ENCODE peak calls at places on chromosomes 13 and 19, in ten cellular contexts. One of them, this sample, is unnamed.

GRCh38 chr19:43538922-43539321 is 5.9 kb downstream of the ZNF575 start:
- DNase-seq in astrocyte of the spinal cord: no peak
- DNase-seq in mucosa of gallbladder: no peak
- DNase-seq in ACHN: no peak
- DNase-seq in keratinocyte: no peak
- DNase-seq in psoas muscle: no peak
- DNase-seq in left lung: no peak
- DNase-seq in GM23248: no peak
- DNase-seq in WTC11: no peak
- DNase-seq in stimulated activated CD8-positive, alpha-beta memory T cell treated with anti-CD3 and anti-CD28 coated beads, Interleukin-4, amount 100 ng/mL, for 24 hours: no peak
- DNase-seq in this sample: no peak

GRCh38 chr13:107767119-107767518 is 448.2 kb downstream of the LIG4 start:
- DNase-seq in astrocyte of the spinal cord: no peak
- DNase-seq in keratinocyte: no peak
- DNase-seq in mucosa of gallbladder: no peak
- DNase-seq in stimulated activated CD8-positive, alpha-beta memory T cell treated with anti-CD3 and anti-CD28 coated beads, Interleukin-4, amount 100 ng/mL, for 24 hours: no peak
- DNase-seq in GM23248: peak
- DNase-seq in WTC11: no peak
- DNase-seq in ACHN: peak
- DNase-seq in psoas muscle: no peak
- DNase-seq in left lung: no peak
- DNase-seq in this sample: no peak

GRCh38 chr13:98892821-98893220 is 85.0 kb downstream of the DOCK9 start:
- DNase-seq in GM23248: no peak
- DNase-seq in WTC11: no peak
- DNase-seq in mucosa of gallbladder: no peak
- DNase-seq in left lung: no peak
- DNase-seq in ACHN: no peak
- DNase-seq in stimulated activated CD8-positive, alpha-beta memory T cell treated with anti-CD3 and anti-CD28 coated beads, Interleukin-4, amount 100 ng/mL, for 24 hours: no peak
- DNase-seq in astrocyte of the spinal cord: no peak
- DNase-seq in psoas muscle: no peak
- DNase-seq in keratinocyte: no peak
- DNase-seq in this sample: peak

GRCh38 chr13:88648598-88649373 is 977.6 kb downstream of the SLITRK5 start:
- DNase-seq in keratinocyte: no peak
- DNase-seq in ACHN: no peak
- DNase-seq in mucosa of gallbladder: no peak
- DNase-seq in stimulated activated CD8-positive, alpha-beta memory T cell treated with anti-CD3 and anti-CD28 coated beads, Interleukin-4, amount 100 ng/mL, for 24 hours: no peak
- DNase-seq in left lung: no peak
- DNase-seq in psoas muscle: no peak
- DNase-seq in GM23248: no peak
- DNase-seq in astrocyte of the spinal cord: no peak
- DNase-seq in WTC11: no peak
- DNase-seq in this sample: peak

GRCh38 chr19:19575411-19575810 is 37.3 kb downstream of the CILP2 start:
- DNase-seq in stimulated activated CD8-positive, alpha-beta memory T cell treated with anti-CD3 and anti-CD28 coated beads, Interleukin-4, amount 100 ng/mL, for 24 hours: no peak
- DNase-seq in keratinocyte: no peak
- DNase-seq in GM23248: no peak
- DNase-seq in ACHN: no peak
- DNase-seq in psoas muscle: no peak
- DNase-seq in mucosa of gallbladder: no peak
- DNase-seq in WTC11: no peak
- DNase-seq in astrocyte of the spinal cord: no peak
- DNase-seq in left lung: no peak
- DNase-seq in this sample: no peak

GRCh38 chr19:40467007-40467565 is 285 bp downstream of the SPTBN4 start:
- DNase-seq in astrocyte of the spinal cord: no peak
- DNase-seq in keratinocyte: no peak
- DNase-seq in GM23248: peak
- DNase-seq in left lung: no peak
- DNase-seq in stimulated activated CD8-positive, alpha-beta memory T cell treated with anti-CD3 and anti-CD28 coated beads, Interleukin-4, amount 100 ng/mL, for 24 hours: no peak
- DNase-seq in mucosa of gallbladder: no peak
- DNase-seq in ACHN: no peak
- DNase-seq in psoas muscle: peak
- DNase-seq in WTC11: peak
- DNase-seq in this sample: no peak

GRCh38 chr19:49506575-49507105 is 5.8 kb upstream of the FCGRT start:
- DNase-seq in psoas muscle: peak
- DNase-seq in left lung: no peak
- DNase-seq in WTC11: peak
- DNase-seq in stimulated activated CD8-positive, alpha-beta memory T cell treated with anti-CD3 and anti-CD28 coated beads, Interleukin-4, amount 100 ng/mL, for 24 hours: peak
- DNase-seq in mucosa of gallbladder: no peak
- DNase-seq in ACHN: peak
- DNase-seq in keratinocyte: no peak
- DNase-seq in astrocyte of the spinal cord: no peak
- DNase-seq in GM23248: peak
- DNase-seq in this sample: peak

GRCh38 chr13:100138859-100139491 is 50.1 kb downstream of the PCCA start:
- DNase-seq in WTC11: no peak
- DNase-seq in mucosa of gallbladder: no peak
- DNase-seq in astrocyte of the spinal cord: no peak
- DNase-seq in left lung: no peak
- DNase-seq in keratinocyte: no peak
- DNase-seq in stimulated activated CD8-positive, alpha-beta memory T cell treated with anti-CD3 and anti-CD28 coated beads, Interleukin-4, amount 100 ng/mL, for 24 hours: no peak
- DNase-seq in ACHN: no peak
- DNase-seq in psoas muscle: no peak
- DNase-seq in GM23248: peak
- DNase-seq in this sample: no peak

GRCh38 chr13:20709782-20710181 is 6.3 kb downstream of the IL17D start:
- DNase-seq in GM23248: peak
- DNase-seq in psoas muscle: no peak
- DNase-seq in stimulated activated CD8-positive, alpha-beta memory T cell treated with anti-CD3 and anti-CD28 coated beads, Interleukin-4, amount 100 ng/mL, for 24 hours: no peak
- DNase-seq in keratinocyte: no peak
- DNase-seq in WTC11: no peak
- DNase-seq in astrocyte of the spinal cord: no peak
- DNase-seq in ACHN: no peak
- DNase-seq in left lung: no peak
- DNase-seq in mucosa of gallbladder: no peak
- DNase-seq in this sample: no peak

GRCh38 chr19:29088761-29089160 is 124.2 kb downstream of the UQCRFS1 start:
- DNase-seq in psoas muscle: no peak
- DNase-seq in mucosa of gallbladder: no peak
- DNase-seq in keratinocyte: no peak
- DNase-seq in WTC11: no peak
- DNase-seq in stimulated activated CD8-positive, alpha-beta memory T cell treated with anti-CD3 and anti-CD28 coated beads, Interleukin-4, amount 100 ng/mL, for 24 hours: no peak
- DNase-seq in astrocyte of the spinal cord: no peak
- DNase-seq in ACHN: no peak
- DNase-seq in left lung: no peak
- DNase-seq in GM23248: no peak
- DNase-seq in this sample: no peak

GRCh38 chr13:84917252-84917878 is 881.9 kb downstream of the SLITRK6 start:
- DNase-seq in keratinocyte: no peak
- DNase-seq in astrocyte of the spinal cord: peak
- DNase-seq in WTC11: no peak
- DNase-seq in left lung: no peak
- DNase-seq in GM23248: peak
- DNase-seq in ACHN: peak
- DNase-seq in psoas muscle: no peak
- DNase-seq in stimulated activated CD8-positive, alpha-beta memory T cell treated with anti-CD3 and anti-CD28 coated beads, Interleukin-4, amount 100 ng/mL, for 24 hours: no peak
- DNase-seq in mucosa of gallbladder: no peak
- DNase-seq in this sample: no peak

GRCh38 chr13:25200783-25201182 is 28.7 kb upstream of the AMER2 start:
- DNase-seq in mucosa of gallbladder: no peak
- DNase-seq in WTC11: no peak
- DNase-seq in stimulated activated CD8-positive, alpha-beta memory T cell treated with anti-CD3 and anti-CD28 coated beads, Interleukin-4, amount 100 ng/mL, for 24 hours: no peak
- DNase-seq in keratinocyte: no peak
- DNase-seq in psoas muscle: no peak
- DNase-seq in left lung: no peak
- DNase-seq in GM23248: no peak
- DNase-seq in astrocyte of the spinal cord: no peak
- DNase-seq in ACHN: no peak
- DNase-seq in this sample: no peak

GRCh38 chr19:29665826-29666633 is 769 bp downstream of the PLEKHF1 start:
- DNase-seq in GM23248: peak
- DNase-seq in psoas muscle: peak
- DNase-seq in WTC11: peak
- DNase-seq in mucosa of gallbladder: peak
- DNase-seq in left lung: no peak
- DNase-seq in astrocyte of the spinal cord: no peak
- DNase-seq in stimulated activated CD8-positive, alpha-beta memory T cell treated with anti-CD3 and anti-CD28 coated beads, Interleukin-4, amount 100 ng/mL, for 24 hours: no peak
- DNase-seq in ACHN: peak
- DNase-seq in keratinocyte: no peak
- DNase-seq in this sample: no peak

This sample was measured in naive B cell.